ENCODE peak calls at places on chromosome X, in six cellular contexts. E is nephron progenitor cell, Y is NCI-H1417 treated with DMSO at 0.1 percent for 48 hours, I is NCI-H2107, O is kidney tubule cell, N is Right ventricle myocardium superior. V is an unnamed sample.

GRCh38 chrX:50812995-50813842 is 775 bp downstream of the SHROOM4 start:
- DNase-seq in Y (no peak), O (peak; percentile 48), E (peak; percentile 60), I (no peak), N (peak; percentile 57), V (peak; percentile 62)

GRCh38 chrX:104137496-104137895 is 19.3 kb downstream of the SLC25A53 start:
- DNase-seq in N (no peak), E (no peak), Y (no peak), O (no peak), I (no peak), V (no peak)

GRCh38 chrX:153357877-153358276 is 23.9 kb downstream of the ZNF275 start:
- DNase-seq in N (no peak), Y (no peak), I (no peak), O (no peak), E (no peak), V (peak; percentile 2)

GRCh38 chrX:10254746-10255145 is 98.0 kb downstream of the CLCN4 start:
- DNase-seq in N (no peak), Y (no peak), O (peak; percentile 43), I (no peak), E (no peak), V (no peak)

GRCh38 chrX:81259008-81259713 is 57.3 kb downstream of the SH3BGRL start:
- DNase-seq in Y (no peak), I (no peak), O (no peak), E (no peak), N (no peak), V (no peak)

GRCh38 chrX:110381216-110381615 is 22.6 kb downstream of the RTL9 start:
- DNase-seq in N (no peak), E (no peak), O (no peak), I (no peak), Y (no peak), V (no peak)

GRCh38 chrX:17397074-17397473 is 22.1 kb downstream of the NHS start:
- DNase-seq in O (peak; percentile 96), Y (no peak), I (no peak), E (no peak), N (no peak), V (no peak)

GRCh38 chrX:97743014-97743413 is 859.3 kb downstream of the RPA4 start:
- DNase-seq in I (no peak), E (peak; percentile 3), N (no peak), O (no peak), Y (no peak), V (no peak)

GRCh38 chrX:74251006-74251930 is 52.7 kb upstream of the ZCCHC13 start:
- DNase-seq in O (peak; percentile 9), N (no peak), I (no peak), Y (no peak), E (no peak), V (no peak)

V was measured in ecto neural progenitor cell.